ENCODE peak calls at places on chromosomes 1 and 21, in ten cellular contexts. I, Y, D, V, O, E, Q, R, Z and C are unnamed samples.

GRCh38 chr21:31181089-31181757 is 142.9 kb upstream of the KRTAP19-8 start:
- DNase-seq in I (no peak), Y (no peak), D (no peak), V (no peak), O (no peak), E (no peak), Q (no peak), R (no peak), Z (no peak), C (no peak)

GRCh38 chr1:61186753-61187152 is 104.4 kb downstream of the NFIA start:
- DNase-seq in I (no peak), Y (no peak), D (no peak), V (no peak), O (no peak), E (no peak), Q (no peak), R (no peak), Z (no peak), C (no peak)

GRCh38 chr1:64478594-64479248 is 8.8 kb downstream of the CACHD1 start:
- DNase-seq in I (no peak), Y (no peak), D (no peak), V (no peak), O (peak; percentile 80), E (no peak), Q (no peak), R (no peak), Z (no peak), C (no peak)

GRCh38 chr1:59142663-59143487 is 154.0 kb upstream of the FGGY start:
- DNase-seq in I (no peak), Y (no peak), D (peak; percentile 96), V (no peak), O (peak; percentile 91), E (peak; percentile 23), Q (no peak), R (no peak), Z (no peak), C (no peak)

GRCh38 chr1:68173283-68174172 is 58.8 kb downstream of the WLS start:
- DNase-seq in I (no peak), Y (no peak), D (peak; percentile 78), V (no peak), O (peak; percentile 85), E (no peak), Q (no peak), R (no peak), Z (no peak), C (no peak)

GRCh38 chr1:63073530-63074306 is 248.6 kb upstream of the FOXD3 start:
- DNase-seq in I (no peak), Y (no peak), D (no peak), V (no peak), O (no peak), E (no peak), Q (no peak), R (no peak), Z (no peak), C (peak; percentile 48)

GRCh38 chr1:20061866-20062265 is 8.1 kb upstream of the PLA2G5 start:
- DNase-seq in I (no peak), Y (no peak), D (no peak), V (no peak), O (no peak), E (no peak), Q (no peak), R (no peak), Z (no peak), C (no peak)

GRCh38 chr1:32215629-32216505 is 6.3 kb downstream of the TMEM234 start:
- DNase-seq in I (peak; percentile 29), Y (peak; percentile 84), D (no peak), V (peak; percentile 55), O (peak; percentile 60), E (peak; percentile 46), Q (no peak), R (peak; percentile 76), Z (no peak), C (peak; percentile 77)

GRCh38 chr1:76868154-76868882 is 1.0 kb downstream of the ST6GALNAC5 start:
- DNase-seq in I (no peak), Y (peak; percentile 46), D (peak; percentile 39), V (peak; percentile 47), O (peak; percentile 37), E (no peak), Q (no peak), R (no peak), Z (no peak), C (peak; percentile 64)

DNA sequence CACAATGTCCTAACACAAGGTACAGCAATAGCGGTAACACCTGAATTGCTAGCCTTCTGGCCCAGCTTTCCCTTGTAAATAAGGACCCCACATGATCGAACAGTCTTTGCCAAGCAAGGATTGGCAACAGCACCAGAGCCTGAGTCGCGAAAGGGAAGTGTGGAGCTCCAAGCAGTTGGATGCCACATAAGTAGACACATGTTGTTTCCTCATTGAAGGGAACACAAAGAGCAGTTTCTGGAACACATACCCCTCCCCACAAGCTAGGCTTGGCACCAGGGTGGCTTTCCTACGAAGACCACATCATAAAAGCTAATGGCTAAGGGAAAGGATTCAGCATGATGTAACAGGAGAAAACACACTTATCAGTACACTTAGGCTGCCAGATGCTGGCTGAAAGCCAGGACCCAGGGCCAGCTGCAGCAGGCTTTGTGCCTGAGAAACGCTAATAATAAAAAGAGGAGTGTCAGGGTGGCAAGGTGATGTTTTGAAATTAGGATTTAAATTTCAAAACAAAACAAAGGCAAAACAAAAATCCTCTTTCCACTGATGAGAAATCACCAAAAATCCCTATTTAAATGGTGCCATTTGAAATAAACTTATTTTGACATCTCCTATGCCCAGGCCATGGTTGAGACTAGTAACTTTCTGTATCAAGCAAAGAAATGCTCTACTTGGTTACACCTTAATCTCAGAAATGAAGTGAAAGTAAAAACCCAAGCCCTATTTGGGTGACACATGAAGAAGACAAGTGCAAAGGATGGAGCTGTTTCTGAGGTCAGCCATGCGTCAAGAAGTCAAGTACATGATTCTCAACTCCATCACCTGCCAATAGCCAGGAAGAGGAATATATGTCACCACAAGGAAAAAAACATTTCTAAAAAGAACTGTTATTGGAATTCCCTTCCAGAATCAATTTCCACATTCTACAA is 11.9 kb upstream of the CPLANE2 start:
- DNase-seq in I (peak; percentile 86), Y (peak; percentile 85), D (peak; percentile 81), V (peak; percentile 84), O (peak; percentile 99), E (peak; percentile 75), Q (no peak), R (peak; percentile 78), Z (peak; percentile 50), C (no peak)
- H3K27ac ChIP-seq in I (peak overlapping the region; percentile 90), Y (peak overlapping the region; percentile 49), D (no peak overlapping the region), V (peak overlapping the region; percentile 59), O (peak overlapping the region; percentile 94), E (peak overlapping the region; percentile 77), Q (peak overlapping the region; percentile 31), R (peak overlapping the region; percentile 83), Z (peak overlapping the region; percentile 86), C (no peak overlapping the region)

GRCh38 chr1:85240659-85241058 is 18.8 kb downstream of the C1orf52 start:
- DNase-seq in I (no peak), Y (no peak), D (peak; percentile 19), V (no peak), O (peak; percentile 39), E (no peak), Q (no peak), R (no peak), Z (no peak), C (no peak)

GRCh38 chr1:85244271-85245053 is 15.0 kb downstream of the C1orf52 start:
- DNase-seq in I (no peak), Y (no peak), D (peak; percentile 8), V (no peak), O (no peak), E (no peak), Q (no peak), R (no peak), Z (no peak), C (no peak)

GRCh38 chr1:85237613-85238012 is 21.8 kb downstream of the C1orf52 start:
- DNase-seq in I (no peak), Y (no peak), D (no peak), V (no peak), O (no peak), E (no peak), Q (no peak), R (no peak), Z (no peak), C (no peak)

GRCh38 chr1:85243336-85243735 is 16.1 kb downstream of the C1orf52 start:
- DNase-seq in I (no peak), Y (no peak), D (no peak), V (no peak), O (no peak), E (no peak), Q (no peak), R (no peak), Z (no peak), C (no peak)

DNA sequence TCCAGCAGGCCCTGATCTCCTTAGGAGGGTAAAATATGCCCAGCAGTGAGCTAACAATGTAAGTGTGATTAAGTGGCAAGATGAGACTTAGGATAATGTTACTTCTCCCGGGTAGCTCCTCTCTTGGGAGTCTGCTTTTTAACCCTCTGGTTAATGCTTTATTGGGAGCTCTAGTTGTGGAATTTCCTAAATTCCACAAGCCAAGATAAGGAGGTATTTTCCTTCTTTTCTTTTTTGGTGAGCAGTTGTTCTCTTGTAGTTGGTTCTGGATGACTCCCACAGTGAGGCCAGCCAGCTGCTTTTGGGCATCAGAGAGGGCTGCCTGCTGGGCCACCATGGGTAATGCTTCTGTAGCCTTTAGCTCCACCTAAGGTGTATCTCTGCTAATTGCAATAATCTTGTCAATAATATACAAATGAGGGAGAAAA is 19.3 kb downstream of the C1orf52 start:
- DNase-seq in I (no peak), Y (no peak), D (peak; percentile 17), V (no peak), O (no peak), E (no peak), Q (no peak), R (no peak), Z (no peak), C (peak; percentile 47)
- TF ChIP-seq CTCF in I (peak; percentile 40), Y (peak; percentile 45), D (no peak), V (no peak), O (no peak), E (no peak), Q (no peak), R (peak; percentile 70), Z (no peak), C (peak; percentile 61)

DNA sequence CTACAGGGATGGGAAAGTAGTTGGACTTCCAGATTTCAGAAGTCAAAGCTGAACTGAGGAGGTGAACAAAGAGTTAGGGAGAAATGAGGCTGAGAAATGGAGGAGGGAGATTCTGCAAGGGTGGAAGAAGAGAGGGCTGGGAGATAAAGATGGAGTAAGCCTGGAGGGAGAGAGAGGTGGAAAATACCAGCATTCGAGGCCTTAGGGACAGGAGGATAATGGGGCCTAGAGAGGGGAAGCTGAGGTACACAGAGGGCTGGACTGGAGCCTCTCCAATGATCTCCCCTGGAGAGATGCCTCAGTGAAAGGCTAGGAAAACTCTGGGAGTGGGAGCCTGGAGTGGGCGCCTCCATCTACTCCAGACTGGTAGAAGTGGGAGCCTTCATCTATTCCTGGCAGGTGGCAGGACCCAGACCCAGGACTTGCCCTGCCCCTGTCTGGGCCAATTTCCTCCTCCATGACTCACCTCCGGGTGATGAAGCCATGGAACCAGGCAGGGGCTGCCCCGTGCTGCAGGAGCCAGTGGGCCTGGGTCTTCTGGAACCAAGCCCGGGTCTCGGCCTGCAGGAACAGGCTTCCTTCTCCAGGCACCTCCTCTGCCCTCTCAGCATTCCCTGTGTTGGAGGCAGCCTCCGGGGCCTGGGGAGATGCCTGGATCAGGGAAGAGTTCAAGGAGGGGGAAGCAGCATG is 1.9 kb downstream of the SH2D2A start:
- DNase-seq in I (no peak), Y (peak; percentile 50), D (no peak), V (no peak), O (peak; percentile 26), E (no peak), Q (no peak), R (no peak), Z (no peak), C (no peak)
- H3K27ac ChIP-seq in I (peak overlapping the region; percentile 81), Y (peak overlapping the region; percentile 84), D (no peak overlapping the region), V (peak overlapping the region; percentile 60), O (peak overlapping the region; percentile 51), E (peak overlapping the region; percentile 57), Q (no peak overlapping the region), R (peak overlapping the region; percentile 86), Z (peak overlapping the region; percentile 20), C (no peak overlapping the region)

GRCh38 chr1:153990468-153991150 is at the start of gene RPS27:
- DNase-seq in I (peak; percentile 81), Y (peak; percentile 96), D (peak; percentile 96), V (peak; percentile 88), O (peak; percentile 96), E (peak; percentile 95), Q (peak; percentile 99), R (peak; percentile 83), Z (peak; percentile 91), C (peak; percentile 95)
- TF ChIP-seq CTCF in I (no peak), Y (no peak), D (no peak), V (no peak), O (no peak), E (no peak), Q (no peak), R (peak; percentile 26), Z (no peak), C (no peak)